ENCODE peak calls at places on chromosomes 12 and 14, in five cellular contexts. W is nephron progenitor cell, C is GM06990, L is HL-60, E is esophagus squamous epithelium. J is an unnamed sample.

GRCh38 chr14:92506230-92506629 is 7.4 kb upstream of the RIN3 start:
- DNase-seq in C (no peak), L (no peak), W (no peak), E (no peak), J (no peak)

GRCh38 chr12:32896438-32897275 is at the start of gene PKP2:
- DNase-seq in C (peak), E (no peak), L (no peak), W (peak), J (peak)

GRCh38 chr12:4307593-4308333 is 13.2 kb upstream of the TIGAR start:
- DNase-seq in W (peak), L (peak), E (no peak), C (no peak), J (peak)

GRCh38 chr14:90383731-90384542 is 12.9 kb upstream of the CALM1 start:
- DNase-seq in W (peak), L (peak), E (no peak), C (peak), J (no peak)

GRCh38 chr14:69493038-69493437 is 8.5 kb downstream of the PLEKHD1 start:
- DNase-seq in W (no peak), E (no peak), L (no peak), C (no peak), J (peak)

GRCh38 chr12:50251619-50252300 is 31.6 kb downstream of the LIMA1 start:
- DNase-seq in E (no peak), C (no peak), W (no peak), L (no peak), J (no peak)

GRCh38 chr12:109549613-109550309 is 23.5 kb downstream of the MMAB start:
- DNase-seq in W (peak), L (no peak), E (no peak), C (no peak), J (no peak)

GRCh38 chr12:29735604-29736003 is 48.1 kb downstream of the TMTC1 start:
- DNase-seq in W (no peak), E (no peak), L (no peak), C (no peak), J (no peak)

GRCh38 chr14:23120405-23121251 is 1.6 kb upstream of the CEBPE start:
- DNase-seq in E (peak), C (peak), L (peak), W (peak), J (peak)

GRCh38 chr12:26274441-26275312 is 79.3 kb downstream of the SSPN start:
- DNase-seq in E (peak), W (no peak), L (peak), C (peak), J (peak)

GRCh38 chr12:128825845-128826244 is 2.1 kb upstream of the SLC15A4 start:
- DNase-seq in L (no peak), C (no peak), W (no peak), E (no peak), J (no peak)

GRCh38 chr12:98399532-98399931 is 115.9 kb upstream of the TMPO start:
- DNase-seq in L (peak), W (peak), E (no peak), C (peak), J (peak)

GRCh38 chr14:90758959-90759358 is 57.3 kb downstream of the TTC7B start:
- DNase-seq in W (no peak), L (no peak), C (no peak), E (no peak), J (peak)

GRCh38 chr14:70856851-70857498 is 47.7 kb upstream of the MAP3K9 start:
- DNase-seq in W (no peak), E (no peak), L (no peak), C (no peak), J (no peak)

GRCh38 chr14:70855486-70855885 is 46.2 kb upstream of the MAP3K9 start:
- DNase-seq in E (no peak), L (no peak), C (no peak), W (no peak), J (no peak)

GRCh38 chr14:70857499-70857895 is 48.2 kb upstream of the MAP3K9 start:
- DNase-seq in C (no peak), L (no peak), W (no peak), E (no peak), J (no peak)

DNA sequence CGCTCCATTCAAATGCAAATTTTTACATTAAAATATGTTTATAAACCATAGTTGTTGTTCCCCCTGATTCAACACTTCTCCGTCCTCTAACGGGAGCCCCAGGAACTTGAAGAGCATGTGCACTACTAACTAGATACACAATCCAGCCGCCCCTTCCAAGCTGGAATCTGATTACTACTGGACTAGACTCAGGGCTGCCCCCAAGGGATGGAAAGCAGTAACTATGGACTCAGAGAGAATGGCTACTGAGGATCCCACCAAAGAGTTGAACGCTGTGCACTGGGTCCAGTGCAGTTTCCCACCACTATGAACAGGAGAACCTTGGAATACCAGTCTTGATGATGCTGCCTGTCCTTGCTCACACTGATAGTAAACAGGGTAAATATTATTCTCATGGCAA is 48.6 kb upstream of the PCNX1 start:
- DNase-seq in W (no peak), C (no peak), E (no peak), L (no peak), J (no peak)
- TF ChIP-seq CTCF in W (no peak), C (no peak), E (no peak), L (no peak), J (no peak)

DNA sequence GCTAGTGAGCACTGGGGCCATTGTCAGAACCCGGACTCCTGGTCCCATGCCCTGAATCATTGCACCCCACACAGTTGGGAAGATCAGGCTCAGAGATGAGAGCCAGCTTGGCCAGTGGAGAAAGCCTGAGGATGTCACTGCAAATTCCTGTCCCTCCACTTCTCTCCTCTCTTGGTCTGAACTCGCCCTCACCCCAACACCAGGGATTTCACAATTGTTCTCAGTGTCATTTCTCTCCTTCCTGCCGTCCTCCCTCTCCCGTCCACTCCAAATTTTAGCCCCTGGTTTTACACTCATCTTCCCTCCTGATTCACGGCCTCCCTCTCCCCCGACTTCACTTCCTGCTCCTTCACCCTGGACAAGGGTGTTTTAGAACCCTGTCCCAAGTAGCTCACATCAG is 11.1 kb downstream of the KRT75 start:
- DNase-seq in C (no peak), E (no peak), L (no peak), W (no peak), J (no peak)
- TF ChIP-seq CTCF in C (no peak), E (no peak), L (no peak), W (no peak), J (no peak)

GRCh38 chr14:87934185-87934584 is 58.8 kb downstream of the GALC start:
- DNase-seq in W (no peak), L (no peak), C (no peak), E (no peak), J (no peak)
- TF ChIP-seq CTCF in W (no peak), L (no peak), C (peak), E (no peak), J (no peak)

GRCh38 chr12:121223283-121223946 is 13.5 kb downstream of the P2RX4 start:
- DNase-seq in C (no peak), L (peak), E (no peak), W (no peak), J (peak)
- TF ChIP-seq CTCF in C (peak), L (peak), E (peak), W (no peak), J (peak)

DNA sequence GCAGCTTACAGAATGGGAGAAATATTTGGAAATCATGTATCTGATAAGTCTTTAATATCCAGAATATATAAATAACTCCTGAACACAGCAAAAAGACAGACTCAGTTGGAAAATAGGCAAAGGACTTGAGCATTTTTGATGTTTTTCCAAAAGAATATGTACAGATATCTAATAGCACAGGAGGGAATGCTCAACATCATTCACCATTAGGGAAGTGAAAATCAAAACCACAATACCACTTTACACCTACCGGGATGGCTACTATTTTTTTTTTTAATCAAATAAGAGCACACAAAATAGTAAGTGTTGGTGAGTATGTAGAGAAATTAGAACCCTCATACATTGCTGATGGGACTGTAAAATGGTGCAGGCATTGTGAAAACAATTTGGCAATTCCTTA is 75.6 kb downstream of the ANO6 start:
- DNase-seq in C (no peak), L (no peak), E (no peak), W (no peak), J (no peak)
- TF ChIP-seq CTCF in C (no peak), L (no peak), E (no peak), W (no peak), J (no peak)

DNA sequence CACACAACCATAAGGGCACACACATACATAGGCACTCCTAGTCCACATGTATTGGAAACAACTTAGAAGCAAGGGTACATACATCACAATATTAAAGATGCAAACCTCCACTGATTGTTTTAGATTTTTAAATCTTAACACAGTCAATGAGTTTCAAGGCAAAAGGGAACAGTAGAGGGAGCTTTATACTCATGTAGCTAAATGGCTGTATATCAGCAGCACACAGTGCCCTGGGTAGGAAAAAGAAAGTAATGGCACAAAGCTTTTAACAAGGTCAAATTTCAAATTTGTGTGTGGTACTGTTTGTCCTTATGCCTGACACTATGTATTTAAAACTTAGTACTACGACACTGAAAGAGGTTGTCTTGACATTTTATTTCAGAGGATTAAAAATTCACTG is 262.0 kb downstream of the MED13L start:
- DNase-seq in E (no peak), W (no peak), C (no peak), L (no peak), J (peak)
- TF ChIP-seq CTCF in E (peak), W (no peak), C (peak), L (no peak), J (no peak)

GRCh38 chr12:43154498-43155045 is 397.4 kb downstream of the ADAMTS20 start:
- DNase-seq in C (no peak), W (no peak), E (no peak), L (no peak), J (no peak)
- TF ChIP-seq CTCF in C (no peak), W (no peak), E (no peak), L (no peak), J (no peak)

DNA sequence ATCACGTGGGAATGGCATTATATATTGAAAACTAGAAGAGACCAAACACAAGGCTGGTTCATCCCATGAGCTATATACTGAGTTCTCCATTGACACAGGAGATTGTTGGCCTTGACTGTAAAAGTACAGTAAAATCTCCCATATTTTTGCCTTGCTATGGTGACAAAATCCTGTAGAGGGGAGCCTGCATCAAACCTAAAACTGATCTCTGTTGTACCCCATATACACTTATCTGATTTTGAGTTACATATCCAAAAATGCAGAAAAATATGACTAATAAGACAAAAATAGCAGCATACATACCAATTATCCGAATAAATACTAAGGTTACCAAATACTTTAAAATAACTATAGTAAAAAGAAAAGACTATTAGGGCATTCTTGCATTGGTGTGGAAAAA is 60.4 kb downstream of the TMTC3 start:
- DNase-seq in W (no peak), C (no peak), L (no peak), E (no peak), J (no peak)
- TF ChIP-seq CTCF in W (no peak), C (no peak), L (no peak), E (no peak), J (no peak)